ENCODE peak calls at places on chromosomes 16 and 17, in four cellular contexts. C is GM12878, J is SK-N-SH, N is HepG2. P is an unnamed sample.

GRCh38 chr16:67429053-67429798 is 1.7 kb upstream of the HSD11B2 start:
- DNase-seq in C (no peak), J (no peak), N (peak), P (no peak)

GRCh38 chr16:28131210-28131609 is 67.7 kb upstream of the GSG1L start:
- DNase-seq in C (no peak), J (no peak), N (no peak), P (no peak)

GRCh38 chr17:59678946-59679345 is 28.3 kb downstream of the PTRH2 start:
- DNase-seq in C (no peak), J (no peak), N (no peak), P (no peak)

GRCh38 chr17:41655611-41656111 is 31.3 kb upstream of the KRT17 start:
- DNase-seq in C (no peak), J (no peak), N (no peak), P (no peak)

GRCh38 chr17:50079334-50080095 is 15.6 kb upstream of the PDK2 start:
- DNase-seq in C (no peak), J (no peak), N (peak), P (peak)

GRCh38 chr16:80680046-80680445 is 124.4 kb downstream of the CDYL2 start:
- DNase-seq in C (no peak), J (no peak), N (no peak), P (no peak)

GRCh38 chr16:73095885-73096341 is 48.0 kb upstream of the ZFHX3 start:
- DNase-seq in C (no peak), J (peak), N (no peak), P (no peak)

GRCh38 chr17:76597156-76598003 is 11.7 kb upstream of the ST6GALNAC2 start:
- DNase-seq in C (peak), J (no peak), N (peak), P (no peak)

GRCh38 chr17:58531661-58532554 is 17.5 kb upstream of the MTMR4 start:
- DNase-seq in C (no peak), J (peak), N (no peak), P (peak)

GRCh38 chr16:52364500-52364899 is 182.4 kb downstream of the TOX3 start:
- DNase-seq in C (no peak), J (no peak), N (no peak), P (no peak)

GRCh38 chr16:49280022-49280741 is 1.5 kb downstream of the CBLN1 start:
- DNase-seq in C (no peak), J (peak), N (no peak), P (no peak)
- TF ChIP-seq YY1 in C (no peak), J (no peak), N (no peak), P (no peak)

GRCh38 chr16:88482630-88483391 is 29.7 kb downstream of the ZFPM1 start:
- DNase-seq in C (no peak), J (no peak), N (peak), P (no peak)
- TF ChIP-seq NFIC in C (no peak), J (no peak), N (no peak), P (no peak)

DNA sequence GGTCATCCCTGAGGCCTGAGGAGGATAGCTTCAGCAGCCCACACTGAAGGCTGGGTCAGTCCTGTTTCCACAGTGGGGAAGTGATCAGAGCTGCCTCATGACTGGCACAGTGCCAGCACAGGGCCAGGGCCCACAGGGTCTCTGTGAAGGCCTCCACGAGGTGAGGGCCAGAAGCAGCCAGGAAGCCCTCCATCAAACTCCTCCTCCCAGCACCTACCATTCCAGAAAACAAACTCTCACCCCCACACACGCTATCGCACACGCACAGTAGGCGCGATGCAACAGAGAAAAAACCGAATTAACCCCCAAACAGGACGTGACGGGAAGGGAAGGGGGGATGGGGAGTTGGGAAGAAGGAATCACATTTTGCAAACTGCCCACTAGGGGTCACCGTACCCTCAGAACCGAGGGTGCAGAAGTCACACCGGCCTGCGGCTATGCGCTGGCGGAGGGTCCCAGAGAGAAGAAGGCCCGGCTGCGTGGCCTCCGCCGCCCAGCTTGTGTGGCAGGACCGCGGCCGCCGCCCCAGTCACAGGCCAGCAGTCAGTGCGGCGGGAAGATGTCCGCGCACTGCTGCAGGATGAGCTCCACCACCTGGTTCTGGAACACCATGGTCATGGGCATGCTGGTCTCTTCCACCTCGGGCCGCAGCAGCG is 37.6 kb downstream of the ARHGAP27 start:
- DNase-seq in C (no peak), J (peak), N (peak), P (peak)
- TF ChIP-seq RAD21 in C (peak), J (peak), N (peak), P (peak)

GRCh38 chr16:25210758-25211157 is 6.0 kb upstream of the AQP8 start:
- DNase-seq in C (no peak), J (no peak), N (no peak), P (peak)
- TF ChIP-seq YY1 in C (no peak), J (no peak), N (no peak), P (no peak)

GRCh38 chr17:2222901-2223616 is 80.5 kb downstream of the SMG6 start:
- DNase-seq in C (peak), J (no peak), N (no peak), P (no peak)
- TF ChIP-seq NFIC in C (peak), J (no peak), N (no peak), P (no peak)

GRCh38 chr16:69270395-69270794 is 40.8 kb upstream of the VPS4A start:
- DNase-seq in C (no peak), J (no peak), N (no peak), P (no peak)

GRCh38 chr16:69274699-69275235 is 36.4 kb upstream of the VPS4A start:
- DNase-seq in C (no peak), J (no peak), N (no peak), P (no peak)

GRCh38 chr16:69267633-69268032 is 43.5 kb upstream of the VPS4A start:
- DNase-seq in C (no peak), J (no peak), N (no peak), P (peak)

GRCh38 chr16:69273009-69273408 is 38.1 kb upstream of the VPS4A start:
- DNase-seq in C (no peak), J (no peak), N (no peak), P (no peak)

DNA sequence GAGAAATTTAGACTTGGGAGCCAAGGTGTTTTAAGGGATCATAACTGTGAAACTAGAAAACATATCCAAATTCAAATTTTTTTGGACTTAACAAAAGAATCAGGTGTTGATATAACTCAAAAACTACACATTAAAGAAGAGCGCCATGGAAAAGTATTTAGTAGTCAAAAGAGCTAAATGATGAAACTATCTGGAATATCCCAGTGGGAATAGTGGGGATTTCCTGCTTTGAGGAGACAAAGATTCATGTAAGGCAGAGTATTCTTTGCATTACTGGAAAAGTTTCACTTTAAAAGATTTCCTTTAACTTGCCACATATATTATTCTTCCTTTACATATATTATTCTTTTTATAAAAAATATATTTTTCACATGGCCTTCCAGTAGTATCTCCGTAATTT is 40.3 kb upstream of the VPS4A start:
- DNase-seq in C (no peak), J (no peak), N (no peak), P (no peak)
- TF ChIP-seq RAD21 in C (no peak), J (no peak), N (no peak), P (no peak)

GRCh38 chr17:80455784-80456183 is 20.6 kb downstream of the NPTX1 start:
- DNase-seq in C (no peak), J (no peak), N (peak), P (no peak)

GRCh38 chr17:80457236-80457856 is 19.1 kb downstream of the NPTX1 start:
- DNase-seq in C (no peak), J (no peak), N (no peak), P (peak)

GRCh38 chr17:80455328-80455710 is 21.1 kb downstream of the NPTX1 start:
- DNase-seq in C (no peak), J (peak), N (peak), P (peak)

GRCh38 chr17:80458016-80458415 is 18.4 kb downstream of the NPTX1 start:
- DNase-seq in C (no peak), J (no peak), N (no peak), P (no peak)

GRCh38 chr17:80456465-80457235 is 19.8 kb downstream of the NPTX1 start:
- DNase-seq in C (no peak), J (no peak), N (no peak), P (peak)
- TF ChIP-seq YY1 in C (no peak), J (no peak), N (no peak), P (no peak)